ENCODE peak calls at places on chromosomes 16 and 17, in six cellular contexts. P is A549; W is left kidney; Z is IMR-90; I is activated effector memory CD4-positive, alpha-beta T cell treated with Interleukin-2 at 50 U/mL for 16 hours; M is cortex of kidney. U is an unnamed sample.

GRCh38 chr17:3687949-3688614 is 7.9 kb downstream of the P2RX5 start:
- DNase-seq in W (peak), I (no peak), M (no peak), P (no peak), Z (no peak), U (no peak)

GRCh38 chr17:57940653-57941329 is 14.4 kb downstream of the CUEDC1 start:
- DNase-seq in M (no peak), Z (no peak), P (no peak), I (no peak), W (no peak), U (no peak)

GRCh38 chr16:75389096-75389692 is 44.1 kb downstream of the CFDP1 start:
- DNase-seq in Z (peak), P (no peak), W (no peak), I (no peak), M (no peak), U (no peak)

GRCh38 chr17:28612936-28613872 is 781 bp downstream of the RSKR start:
- DNase-seq in Z (peak), P (peak), M (no peak), W (peak), I (peak), U (no peak)

GRCh38 chr16:62225675-62226074 is 189.4 kb upstream of the CDH8 start:
- DNase-seq in M (no peak), I (no peak), W (peak), Z (no peak), P (peak), U (no peak)

GRCh38 chr16:11665071-11665491 is 3.2 kb upstream of the SNN start:
- DNase-seq in Z (no peak), M (no peak), W (no peak), I (peak), P (no peak), U (no peak)

GRCh38 chr17:73707358-73707757 is 63.1 kb upstream of the SDK2 start:
- DNase-seq in Z (no peak), I (no peak), P (no peak), W (no peak), M (no peak), U (no peak)

GRCh38 chr16:84144301-84144858 is 597 bp downstream of the HSDL1 start:
- DNase-seq in Z (peak), P (peak), I (peak), W (peak), M (no peak), U (no peak)

GRCh38 chr17:74960739-74961342 is 11.7 kb downstream of the HID1 start:
- DNase-seq in Z (peak), M (no peak), I (peak), W (peak), P (peak), U (no peak)

GRCh38 chr17:34299918-34300600 is 14.5 kb downstream of the CCL11 start:
- DNase-seq in Z (peak), I (no peak), W (no peak), M (no peak), P (no peak), U (no peak)

GRCh38 chr17:13510062-13510461 is 91.7 kb downstream of the HS3ST3A1 start:
- DNase-seq in Z (peak), W (peak), M (no peak), P (no peak), I (no peak), U (no peak)